ENCODE peak calls at places on chromosomes 2 and 18, in four cellular contexts. R is testis; B is CD4-positive, CD25-positive, alpha-beta regulatory T cell; V is ELR. O is an unnamed sample.

GRCh38 chr2:143684731-143685364 is 555.6 kb downstream of the ARHGAP15 start:
- DNase-seq in V (no peak), R (no peak), B (no peak), O (no peak)

GRCh38 chr2:152247337-152247695 is 71.8 kb upstream of the STAM2 start:
- DNase-seq in R (no peak), V (peak), B (no peak), O (no peak)

GRCh38 chr2:157438907-157439791 is 4.7 kb downstream of the CYTIP start:
- DNase-seq in R (no peak), B (no peak), V (no peak), O (no peak)

GRCh38 chr18:63736856-63737255 is 34.1 kb downstream of the SERPINB11 start:
- DNase-seq in R (no peak), V (peak), B (no peak), O (no peak)

GRCh38 chr2:62787381-62787780 is 81.9 kb downstream of the EHBP1 start:
- DNase-seq in B (no peak), R (no peak), V (peak), O (peak)

GRCh38 chr18:41170346-41170745 is 784.7 kb upstream of the PIK3C3 start:
- DNase-seq in B (no peak), R (no peak), V (peak), O (no peak)

GRCh38 chr2:98571121-98571701 is 37.1 kb downstream of the COA5 start:
- DNase-seq in V (no peak), R (no peak), B (no peak), O (no peak)

GRCh38 chr2:226334981-226335720 is 464.5 kb downstream of the IRS1 start:
- DNase-seq in B (no peak), V (peak), R (no peak), O (no peak)

GRCh38 chr2:4882421-4882820 is 809.8 kb upstream of the SOX11 start:
- DNase-seq in V (no peak), B (no peak), R (no peak), O (no peak)

GRCh38 chr2:176461098-176461497 is 191.9 kb downstream of the MTX2 start:
- DNase-seq in V (peak), B (no peak), R (no peak), O (no peak)

GRCh38 chr2:220279840-220280239 is 652.4 kb downstream of the SLC4A3 start:
- DNase-seq in R (no peak), B (no peak), V (peak), O (no peak)

GRCh38 chr2:79711098-79711497 is 198.2 kb downstream of the CTNNA2 start:
- DNase-seq in R (no peak), B (no peak), V (no peak), O (no peak)

GRCh38 chr2:152493417-152493816 is 158.4 kb downstream of the FMNL2 start:
- DNase-seq in B (no peak), V (no peak), R (no peak), O (no peak)

GRCh38 chr2:14558382-14558919 is 74.1 kb upstream of the LRATD1 start:
- DNase-seq in B (no peak), R (no peak), V (no peak), O (no peak)

GRCh38 chr2:3625186-3625585 is 30.3 kb downstream of the COLEC11 start:
- DNase-seq in R (peak), V (no peak), B (no peak), O (no peak)

GRCh38 chr2:26245231-26245732 is 543 bp downstream of the HADHB start:
- DNase-seq in B (peak), R (peak), V (peak), O (no peak)

GRCh38 chr18:13381331-13381730 is 162.8 kb downstream of the LDLRAD4 start:
- DNase-seq in B (no peak), V (no peak), R (no peak), O (no peak)

GRCh38 chr2:109604597-109604996 is 9.2 kb downstream of the SEPTIN10 start:
- DNase-seq in B (no peak), V (peak), R (no peak), O (peak)

GRCh38 chr18:46877329-46877987 is 39.8 kb downstream of the PIAS2 start:
- DNase-seq in V (no peak), R (no peak), B (no peak), O (no peak)

GRCh38 chr2:240402566-240403295 is 32.7 kb upstream of the GPC1 start:
- DNase-seq in R (peak), V (no peak), B (no peak), O (no peak)

GRCh38 chr2:71460595-71461303 is 7.4 kb downstream of the DYSF start:
- DNase-seq in B (no peak), R (no peak), V (peak), O (peak)

GRCh38 chr2:127016329-127016728 is 90.6 kb downstream of the BIN1 start:
- DNase-seq in R (no peak), V (no peak), B (no peak), O (no peak)

GRCh38 chr2:46776687-46777327 is 138.8 kb downstream of the MCFD2 start:
- DNase-seq in R (peak), V (peak), B (peak), O (peak)

GRCh38 chr2:100978582-100979051 is 23.5 kb upstream of the RPL31 start:
- DNase-seq in B (no peak), R (no peak), V (peak), O (peak)

GRCh38 chr2:196670342-196670741 is 30.8 kb downstream of the CCDC150 start:
- DNase-seq in R (no peak), B (no peak), V (no peak), O (no peak)

GRCh38 chr2:13858626-13859025 is 773.9 kb upstream of the LRATD1 start:
- DNase-seq in R (no peak), V (peak), B (no peak), O (no peak)

GRCh38 chr2:159108178-159108893 is 139.9 kb downstream of the TANC1 start:
- DNase-seq in V (no peak), R (no peak), B (no peak), O (no peak)

GRCh38 chr18:48328473-48329205 is 80.5 kb downstream of the ZBTB7C start:
- DNase-seq in B (no peak), V (peak), R (no peak), O (no peak)

GRCh38 chr18:46278481-46279465 is 174.6 kb downstream of the HAUS1 start:
- DNase-seq in V (peak), R (no peak), B (no peak), O (no peak)

GRCh38 chr2:72173640-72174321 is 26.1 kb upstream of the CYP26B1 start:
- DNase-seq in B (no peak), R (no peak), V (peak), O (peak)

GRCh38 chr2:112680666-112681101 is 34.9 kb downstream of the SLC20A1 start:
- DNase-seq in R (no peak), V (no peak), B (no peak), O (no peak)

GRCh38 chr2:98348066-98348561 is 1.9 kb downstream of the CNGA3 start:
- DNase-seq in R (no peak), B (no peak), V (peak), O (no peak)

GRCh38 chr2:128313076-128313836 is 5.4 kb downstream of the HS6ST1 start:
- DNase-seq in R (peak), B (no peak), V (peak), O (no peak)

GRCh38 chr18:32550958-32551357 is 80.3 kb upstream of the GAREM1 start:
- DNase-seq in R (no peak), V (no peak), B (no peak), O (no peak)

GRCh38 chr2:1784986-1785617 is 40.8 kb upstream of the PXDN start:
- DNase-seq in B (no peak), V (no peak), R (no peak), O (no peak)

GRCh38 chr2:17646096-17646554 is 105.6 kb downstream of the VSNL1 start:
- DNase-seq in V (peak), B (peak), R (peak), O (peak)

GRCh38 chr2:2664989-2665833 is 334.1 kb upstream of the MYT1L start:
- DNase-seq in V (peak), B (no peak), R (no peak), O (no peak)

GRCh38 chr2:110755494-110756078 is 23.2 kb downstream of the ACOXL start:
- DNase-seq in R (no peak), V (peak), B (no peak), O (peak)

GRCh38 chr2:207782238-207783030 is 12.7 kb upstream of the FZD5 start:
- DNase-seq in B (no peak), R (no peak), V (no peak), O (no peak)

GRCh38 chr2:25310965-25311865 is 30.5 kb downstream of the DNMT3A start:
- DNase-seq in R (no peak), V (no peak), B (no peak), O (no peak)

O was measured in dermis microvascular lymphatic vessel endothelial cell.